ENCODE peak calls at places on chromosomes 4 and X, in six cellular contexts. J, Z, A, B, U and Q are unnamed samples.

GRCh38 chrX:140762061-140762460 is 52.5 kb downstream of the LINC00632 start:
- DNase-seq in J (no peak), Z (no peak), A (no peak), B (peak), U (peak), Q (peak)

GRCh38 chr4:77927991-77928925 is 65.6 kb downstream of the MRPL1 start:
- DNase-seq in J (no peak), Z (no peak), A (no peak), B (no peak), U (peak), Q (peak)

GRCh38 chr4:158622251-158622650 is 49.4 kb downstream of the C4orf46 start:
- DNase-seq in J (no peak), Z (no peak), A (no peak), B (no peak), U (no peak), Q (peak)

GRCh38 chr4:182065255-182065654 is 177.9 kb upstream of the TENM3 start:
- DNase-seq in J (no peak), Z (no peak), A (no peak), B (no peak), U (no peak), Q (no peak)

GRCh38 chr4:16136771-16137170 is 52.9 kb upstream of the PROM1 start:
- DNase-seq in J (no peak), Z (no peak), A (no peak), B (no peak), U (no peak), Q (no peak)

GRCh38 chrX:63350551-63350950 is 581 bp downstream of the SPIN4 start:
- DNase-seq in J (peak), Z (peak), A (no peak), B (peak), U (peak), Q (peak)

GRCh38 chrX:112536544-112536943 is 143.2 kb downstream of the LHFPL1 start:
- DNase-seq in J (no peak), Z (no peak), A (no peak), B (no peak), U (no peak), Q (no peak)

GRCh38 chrX:24550166-24550565 is 85.1 kb downstream of the PDK3 start:
- DNase-seq in J (no peak), Z (no peak), A (no peak), B (no peak), U (no peak), Q (no peak)

GRCh38 chr4:82984459-82984858 is 26.2 kb downstream of the LIN54 start:
- DNase-seq in J (no peak), Z (no peak), A (no peak), B (no peak), U (peak), Q (peak)

GRCh38 chr4:8920969-8921368 is 49.3 kb upstream of the HMX1 start:
- DNase-seq in J (no peak), Z (no peak), A (no peak), B (peak), U (no peak), Q (no peak)

GRCh38 chr4:123545569-123546122 is 149.1 kb downstream of the SPRY1 start:
- DNase-seq in J (no peak), Z (no peak), A (no peak), B (no peak), U (no peak), Q (no peak)

GRCh38 chr4:5923306-5923830 is 30.5 kb upstream of the CRMP1 start:
- DNase-seq in J (no peak), Z (no peak), A (no peak), B (no peak), U (no peak), Q (no peak)

GRCh38 chrX:132576945-132577344 is 88.1 kb upstream of the MBNL3 start:
- DNase-seq in J (no peak), Z (no peak), A (no peak), B (no peak), U (no peak), Q (no peak)

GRCh38 chr4:24419147-24420034 is 165.0 kb downstream of the DHX15 start:
- DNase-seq in J (peak), Z (peak), A (peak), B (peak), U (peak), Q (peak)

GRCh38 chrX:124145749-124146148 is 184.2 kb downstream of the STAG2 start:
- DNase-seq in J (no peak), Z (no peak), A (no peak), B (no peak), U (no peak), Q (no peak)
- TF ChIP-seq CTCF in J (no peak), Z (no peak), A (no peak), B (no peak), U (no peak), Q (no peak)

DNA sequence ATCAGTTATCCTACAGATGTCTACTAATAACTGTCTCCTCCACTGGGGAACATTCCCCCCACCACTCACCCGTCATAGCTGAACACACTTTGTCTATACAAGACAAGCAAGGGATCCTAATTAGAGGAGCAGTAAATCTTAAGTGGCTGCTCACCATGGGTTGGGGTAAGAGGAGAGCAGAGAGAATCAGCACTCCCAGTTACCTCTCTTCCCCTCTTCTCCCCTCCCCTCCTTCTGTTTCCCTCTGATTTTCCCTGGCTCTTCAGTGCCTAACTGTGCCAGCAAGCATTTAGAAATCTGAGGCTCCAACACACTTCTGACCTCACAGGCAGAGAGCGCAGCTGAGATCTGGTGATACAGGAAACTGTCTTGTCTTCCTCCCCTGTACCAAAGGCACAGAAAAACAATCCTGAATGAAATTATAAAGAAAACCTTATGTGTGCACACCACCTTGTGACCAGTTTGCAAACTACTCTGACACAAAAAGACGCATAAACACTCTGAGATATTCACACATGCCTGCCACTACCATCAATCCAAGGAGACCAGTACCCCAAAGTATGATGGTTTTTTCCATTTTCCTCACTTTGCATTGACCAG is 82.5 kb upstream of the SMIM10 start:
- DNase-seq in J (no peak), Z (no peak), A (no peak), B (no peak), U (peak), Q (peak)
- TF ChIP-seq CTCF in J (no peak), Z (no peak), A (no peak), B (no peak), U (peak), Q (peak)

DNA sequence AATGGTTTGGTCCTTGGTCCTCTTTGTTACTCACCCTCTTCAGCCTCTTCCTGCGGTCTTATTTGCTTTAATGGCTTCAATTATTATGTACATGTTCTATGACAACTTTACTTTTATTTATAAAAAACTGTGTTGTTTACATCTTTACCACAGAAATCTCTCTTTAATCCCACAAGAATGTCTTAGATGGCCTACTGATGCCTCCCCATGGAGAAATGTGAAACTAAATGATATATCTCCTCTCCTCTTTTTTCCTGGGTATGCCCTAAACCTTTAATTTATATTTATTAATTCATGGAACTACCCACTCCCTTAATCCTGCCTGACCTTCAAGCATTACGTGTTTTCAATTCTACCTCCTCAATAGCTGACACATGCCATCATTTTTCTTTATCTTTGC is 573.2 kb downstream of the CENPC start:
- DNase-seq in J (no peak), Z (no peak), A (no peak), B (no peak), U (no peak), Q (no peak)
- TF ChIP-seq CTCF in J (no peak), Z (no peak), A (no peak), B (no peak), U (no peak), Q (no peak)

GRCh38 chrX:17082831-17083230 is 136.4 kb downstream of the REPS2 start:
- DNase-seq in J (no peak), Z (no peak), A (no peak), B (no peak), U (peak), Q (peak)
- TF ChIP-seq CTCF in J (no peak), Z (no peak), A (no peak), B (no peak), U (peak), Q (peak)

GRCh38 chr4:31045151-31045550 is 325.0 kb downstream of the PCDH7 start:
- DNase-seq in J (no peak), Z (no peak), A (no peak), B (no peak), U (no peak), Q (no peak)

GRCh38 chr4:31041385-31041784 is 321.2 kb downstream of the PCDH7 start:
- DNase-seq in J (no peak), Z (no peak), A (no peak), B (no peak), U (no peak), Q (no peak)

GRCh38 chr4:31043382-31044062 is 323.4 kb downstream of the PCDH7 start:
- DNase-seq in J (no peak), Z (no peak), A (no peak), B (no peak), U (no peak), Q (no peak)

GRCh38 chr4:31051151-31051550 is 331.0 kb downstream of the PCDH7 start:
- DNase-seq in J (no peak), Z (no peak), A (no peak), B (no peak), U (no peak), Q (no peak)

DNA sequence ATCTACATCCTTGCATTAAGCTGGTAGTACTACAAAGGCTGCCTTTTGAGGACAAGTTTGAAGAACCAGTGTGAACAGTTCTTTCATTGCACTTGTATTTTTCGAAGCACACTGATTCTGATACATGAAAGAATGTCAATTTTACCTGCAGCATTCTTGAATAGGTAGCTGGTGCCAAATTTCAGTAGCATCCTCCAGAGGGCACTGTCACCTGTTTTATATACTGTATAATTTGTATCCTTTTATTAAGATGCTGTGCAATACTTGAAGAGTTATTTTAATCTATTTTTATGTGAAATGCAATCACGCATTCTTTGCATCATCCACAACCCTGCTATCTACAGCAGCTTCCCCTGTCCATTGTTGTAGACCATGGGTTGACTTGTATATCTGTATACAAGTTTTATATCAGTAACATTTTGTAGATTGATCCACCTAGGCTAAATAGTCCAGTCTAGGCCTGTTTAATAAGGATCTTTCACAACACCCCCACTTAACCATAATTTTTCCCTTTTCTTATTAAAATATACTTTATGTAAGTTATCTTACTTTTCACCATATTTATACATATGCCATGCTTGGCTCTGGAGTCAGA is 325.7 kb downstream of the PCDH7 start:
- DNase-seq in J (no peak), Z (no peak), A (no peak), B (no peak), U (peak), Q (peak)
- TF ChIP-seq CTCF in J (peak), Z (peak), A (peak), B (peak), U (peak), Q (peak)

GRCh38 chrX:26958261-26958660 is 504.9 kb downstream of the PPP4R3C start:
- DNase-seq in J (no peak), Z (no peak), A (no peak), B (no peak), U (no peak), Q (no peak)
- TF ChIP-seq CTCF in J (no peak), Z (no peak), A (no peak), B (no peak), U (no peak), Q (no peak)

GRCh38 chr4:2462218-2462991 is 6.5 kb upstream of the RNF4 start:
- DNase-seq in J (peak), Z (peak), A (no peak), B (peak), U (peak), Q (peak)
- TF ChIP-seq CTCF in J (peak), Z (peak), A (no peak), B (peak), U (no peak), Q (no peak)

DNA sequence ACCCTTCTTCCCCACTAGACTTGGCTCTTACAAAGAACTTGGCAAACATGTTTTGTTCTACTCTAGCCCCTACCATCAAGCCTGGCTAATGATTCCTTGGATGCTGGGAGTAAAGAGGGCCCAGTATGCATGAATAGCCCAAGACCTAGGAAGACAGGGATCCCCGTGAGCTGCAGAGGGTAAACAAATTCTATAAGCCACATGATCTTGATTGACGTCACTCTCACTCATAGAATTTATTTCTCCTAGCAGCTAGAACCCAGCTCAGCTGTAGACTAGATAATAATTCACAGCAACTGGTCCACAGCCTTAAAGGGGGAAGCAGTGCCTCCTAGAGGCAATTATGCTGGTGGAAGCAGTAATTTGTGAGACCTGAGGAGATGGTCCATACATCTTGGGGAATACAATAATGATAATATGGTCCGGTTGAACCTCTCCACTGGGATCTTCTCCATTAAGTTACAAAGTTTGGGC is 16.1 kb upstream of the USO1 start:
- DNase-seq in J (no peak), Z (no peak), A (no peak), B (no peak), U (no peak), Q (no peak)
- TF ChIP-seq CTCF in J (peak), Z (peak), A (peak), B (no peak), U (peak), Q (peak)

GRCh38 chr4:109703664-109704351 is 563 bp upstream of the CASP6 start:
- DNase-seq in J (no peak), Z (no peak), A (peak), B (no peak), U (peak), Q (no peak)
- TF ChIP-seq CTCF in J (no peak), Z (no peak), A (no peak), B (no peak), U (no peak), Q (no peak)